ENCODE peak calls at places on chromosome 13, in ten cellular contexts. One of them, this sample, is unnamed.

GRCh38 chr13:99617474-99618255 is 116.4 kb downstream of the TM9SF2 start:
- DNase-seq in foreskin fibroblast: peak
- DNase-seq in lower leg skin: no peak
- DNase-seq in mammary epithelial cell: no peak
- DNase-seq in heart right ventricle: peak
- DNase-seq in body of pancreas: no peak
- DNase-seq in tibial nerve: peak
- DNase-seq in choroid plexus epithelial cell: peak
- DNase-seq in fibroblast of the aortic adventitia: peak
- DNase-seq in fibroblast of mammary gland: peak
- DNase-seq in this sample: peak

GRCh38 chr13:62125451-62125850 is 709.8 kb upstream of the PCDH20 start:
- DNase-seq in foreskin fibroblast: no peak
- DNase-seq in lower leg skin: no peak
- DNase-seq in mammary epithelial cell: no peak
- DNase-seq in heart right ventricle: no peak
- DNase-seq in body of pancreas: no peak
- DNase-seq in tibial nerve: no peak
- DNase-seq in choroid plexus epithelial cell: no peak
- DNase-seq in fibroblast of the aortic adventitia: no peak
- DNase-seq in fibroblast of mammary gland: no peak
- DNase-seq in this sample: no peak

GRCh38 chr13:53822136-53822535 is 793.5 kb downstream of the OLFM4 start:
- DNase-seq in foreskin fibroblast: no peak
- DNase-seq in lower leg skin: no peak
- DNase-seq in mammary epithelial cell: no peak
- DNase-seq in heart right ventricle: no peak
- DNase-seq in body of pancreas: no peak
- DNase-seq in tibial nerve: no peak
- DNase-seq in choroid plexus epithelial cell: no peak
- DNase-seq in fibroblast of the aortic adventitia: no peak
- DNase-seq in fibroblast of mammary gland: no peak
- DNase-seq in this sample: no peak

GRCh38 chr13:38888309-38888708 is 102.3 kb downstream of the STOML3 start:
- DNase-seq in foreskin fibroblast: peak
- DNase-seq in lower leg skin: no peak
- DNase-seq in mammary epithelial cell: peak
- DNase-seq in heart right ventricle: no peak
- DNase-seq in body of pancreas: no peak
- DNase-seq in tibial nerve: no peak
- DNase-seq in choroid plexus epithelial cell: peak
- DNase-seq in fibroblast of the aortic adventitia: no peak
- DNase-seq in fibroblast of mammary gland: peak
- DNase-seq in this sample: no peak

GRCh38 chr13:79692846-79693245 is 211.9 kb downstream of the NDFIP2 start:
- DNase-seq in foreskin fibroblast: peak
- DNase-seq in lower leg skin: no peak
- DNase-seq in mammary epithelial cell: no peak
- DNase-seq in heart right ventricle: no peak
- DNase-seq in body of pancreas: no peak
- DNase-seq in tibial nerve: no peak
- DNase-seq in choroid plexus epithelial cell: no peak
- DNase-seq in fibroblast of the aortic adventitia: peak
- DNase-seq in fibroblast of mammary gland: peak
- DNase-seq in this sample: no peak

GRCh38 chr13:21528616-21529015 is 69.5 kb upstream of the ZDHHC20 start:
- DNase-seq in foreskin fibroblast: peak
- DNase-seq in lower leg skin: no peak
- DNase-seq in mammary epithelial cell: no peak
- DNase-seq in heart right ventricle: no peak
- DNase-seq in body of pancreas: no peak
- DNase-seq in tibial nerve: no peak
- DNase-seq in choroid plexus epithelial cell: peak
- DNase-seq in fibroblast of the aortic adventitia: peak
- DNase-seq in fibroblast of mammary gland: peak
- DNase-seq in this sample: peak

GRCh38 chr13:114010401-114011101 is 36.7 kb upstream of the C13orf46 start:
- DNase-seq in foreskin fibroblast: no peak
- DNase-seq in lower leg skin: no peak
- DNase-seq in mammary epithelial cell: no peak
- DNase-seq in heart right ventricle: no peak
- DNase-seq in body of pancreas: no peak
- DNase-seq in tibial nerve: no peak
- DNase-seq in choroid plexus epithelial cell: no peak
- DNase-seq in fibroblast of the aortic adventitia: no peak
- DNase-seq in fibroblast of mammary gland: no peak
- DNase-seq in this sample: no peak

GRCh38 chr13:100526299-100527030 is 62.1 kb downstream of the GGACT start:
- DNase-seq in foreskin fibroblast: peak
- DNase-seq in lower leg skin: no peak
- DNase-seq in mammary epithelial cell: no peak
- DNase-seq in heart right ventricle: no peak
- DNase-seq in body of pancreas: no peak
- DNase-seq in tibial nerve: no peak
- DNase-seq in choroid plexus epithelial cell: no peak
- DNase-seq in fibroblast of the aortic adventitia: no peak
- DNase-seq in fibroblast of mammary gland: no peak
- DNase-seq in this sample: no peak

GRCh38 chr13:73521291-73521626 is 462.5 kb downstream of the KLF5 start:
- DNase-seq in foreskin fibroblast: no peak
- DNase-seq in lower leg skin: no peak
- DNase-seq in mammary epithelial cell: no peak
- DNase-seq in heart right ventricle: no peak
- DNase-seq in body of pancreas: no peak
- DNase-seq in tibial nerve: no peak
- DNase-seq in choroid plexus epithelial cell: no peak
- DNase-seq in fibroblast of the aortic adventitia: no peak
- DNase-seq in fibroblast of mammary gland: no peak
- DNase-seq in this sample: no peak

GRCh38 chr13:60227168-60227567 is 63.4 kb upstream of the DIAPH3 start:
- DNase-seq in foreskin fibroblast: no peak
- DNase-seq in lower leg skin: no peak
- DNase-seq in mammary epithelial cell: no peak
- DNase-seq in heart right ventricle: no peak
- DNase-seq in body of pancreas: no peak
- DNase-seq in tibial nerve: no peak
- DNase-seq in choroid plexus epithelial cell: no peak
- DNase-seq in fibroblast of the aortic adventitia: peak
- DNase-seq in fibroblast of mammary gland: peak
- DNase-seq in this sample: no peak

GRCh38 chr13:51618626-51619025 is 34.4 kb downstream of the WDFY2 start:
- DNase-seq in foreskin fibroblast: peak
- DNase-seq in lower leg skin: no peak
- DNase-seq in mammary epithelial cell: peak
- DNase-seq in heart right ventricle: no peak
- DNase-seq in body of pancreas: no peak
- DNase-seq in tibial nerve: no peak
- DNase-seq in choroid plexus epithelial cell: no peak
- DNase-seq in fibroblast of the aortic adventitia: peak
- DNase-seq in fibroblast of mammary gland: no peak
- DNase-seq in this sample: no peak

GRCh38 chr13:46143239-46143701 is 38.4 kb upstream of the CPB2 start:
- DNase-seq in foreskin fibroblast: no peak
- DNase-seq in lower leg skin: no peak
- DNase-seq in mammary epithelial cell: no peak
- DNase-seq in heart right ventricle: no peak
- DNase-seq in body of pancreas: no peak
- DNase-seq in tibial nerve: no peak
- DNase-seq in choroid plexus epithelial cell: no peak
- DNase-seq in fibroblast of the aortic adventitia: no peak
- DNase-seq in fibroblast of mammary gland: no peak
- DNase-seq in this sample: no peak

GRCh38 chr13:83350569-83350968 is 531.7 kb downstream of the SLITRK1 start:
- DNase-seq in foreskin fibroblast: peak
- DNase-seq in lower leg skin: no peak
- DNase-seq in mammary epithelial cell: peak
- DNase-seq in heart right ventricle: no peak
- DNase-seq in body of pancreas: no peak
- DNase-seq in tibial nerve: no peak
- DNase-seq in choroid plexus epithelial cell: peak
- DNase-seq in fibroblast of the aortic adventitia: peak
- DNase-seq in fibroblast of mammary gland: peak
- DNase-seq in this sample: peak

GRCh38 chr13:81148822-81149221 is 807.9 kb upstream of the SPRY2 start:
- DNase-seq in foreskin fibroblast: no peak
- DNase-seq in lower leg skin: no peak
- DNase-seq in mammary epithelial cell: no peak
- DNase-seq in heart right ventricle: no peak
- DNase-seq in body of pancreas: no peak
- DNase-seq in tibial nerve: no peak
- DNase-seq in choroid plexus epithelial cell: no peak
- DNase-seq in fibroblast of the aortic adventitia: no peak
- DNase-seq in fibroblast of mammary gland: no peak
- DNase-seq in this sample: no peak

DNA sequence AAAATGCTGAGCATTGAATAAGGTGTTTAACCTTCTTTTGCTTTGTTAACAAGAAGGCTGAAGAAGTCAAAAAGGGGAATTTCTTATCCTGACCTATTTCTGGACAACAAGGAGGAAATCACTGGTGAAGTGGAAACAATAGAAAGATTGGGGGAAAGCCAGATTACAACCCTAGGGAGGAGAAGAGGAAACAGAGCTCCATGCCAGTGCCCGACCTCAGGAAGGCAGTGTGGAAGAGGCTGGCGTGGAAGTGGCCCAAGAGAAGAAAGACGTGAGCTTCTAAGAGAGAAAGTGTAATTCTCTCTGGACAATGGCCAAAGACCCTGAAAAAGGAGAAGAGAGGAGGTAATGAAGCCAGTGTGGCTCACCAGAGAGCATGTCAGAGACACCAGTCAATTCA is 52.5 kb upstream of the URAD start:
- DNase-seq in foreskin fibroblast: no peak
- DNase-seq in lower leg skin: no peak
- DNase-seq in mammary epithelial cell: no peak
- DNase-seq in heart right ventricle: no peak
- DNase-seq in body of pancreas: peak
- DNase-seq in tibial nerve: no peak
- DNase-seq in choroid plexus epithelial cell: no peak
- DNase-seq in fibroblast of the aortic adventitia: peak
- DNase-seq in fibroblast of mammary gland: no peak
- DNase-seq in this sample: peak
- H3K4me3 ChIP-seq in foreskin fibroblast: no peak
- H3K4me3 ChIP-seq in lower leg skin: no peak
- H3K4me3 ChIP-seq in mammary epithelial cell: no peak
- H3K4me3 ChIP-seq in heart right ventricle: no peak
- H3K4me3 ChIP-seq in body of pancreas: no peak
- H3K4me3 ChIP-seq in tibial nerve: no peak
- H3K4me3 ChIP-seq in choroid plexus epithelial cell: no peak
- H3K4me3 ChIP-seq in fibroblast of the aortic adventitia: no peak
- H3K4me3 ChIP-seq in fibroblast of mammary gland: no peak
- H3K4me3 ChIP-seq in this sample: no peak

DNA sequence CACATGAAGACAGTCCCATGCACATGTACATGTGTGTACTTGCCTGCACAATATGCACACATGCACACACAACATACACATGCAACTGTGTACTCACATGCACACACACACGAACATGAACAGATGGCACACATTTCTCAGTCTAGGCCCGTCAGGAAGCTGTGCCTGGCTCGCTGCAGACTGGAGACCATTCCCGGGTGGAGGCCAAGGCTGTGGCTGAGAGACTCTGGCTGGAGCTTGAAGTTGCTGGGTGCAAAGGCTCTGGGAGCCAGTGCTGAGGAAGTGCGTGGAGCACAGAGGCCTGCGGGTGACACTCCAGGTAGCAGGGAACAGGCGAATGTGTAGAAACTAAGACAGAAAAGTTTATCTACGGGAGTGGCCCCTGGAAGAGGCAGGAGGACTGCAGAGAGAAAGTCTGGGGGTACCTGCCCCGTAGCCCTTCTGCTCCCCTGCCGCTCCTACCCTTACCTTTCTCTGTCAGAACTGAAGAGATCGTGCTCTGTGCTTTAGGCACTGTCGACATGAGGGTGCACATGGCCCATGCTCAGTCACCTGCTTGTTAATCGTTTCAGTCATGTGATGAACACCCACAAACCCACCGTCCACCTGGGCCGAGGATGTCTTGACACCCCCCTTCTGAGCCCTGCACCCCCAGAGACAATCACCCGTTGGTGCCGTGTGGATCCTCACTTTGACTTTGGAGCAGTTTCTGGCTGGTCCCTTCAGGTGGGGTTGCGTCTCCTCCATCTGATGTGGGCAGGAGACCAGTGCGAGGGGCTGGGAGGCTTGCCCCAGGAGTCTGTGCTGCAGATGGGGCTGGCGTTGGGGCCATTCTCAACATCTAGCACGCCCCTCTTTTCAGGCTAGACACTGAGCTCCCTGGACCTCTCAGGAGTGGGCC is 69.4 kb downstream of the TEX29 start:
- DNase-seq in foreskin fibroblast: no peak
- DNase-seq in lower leg skin: no peak
- DNase-seq in mammary epithelial cell: no peak
- DNase-seq in heart right ventricle: no peak
- DNase-seq in body of pancreas: no peak
- DNase-seq in tibial nerve: no peak
- DNase-seq in choroid plexus epithelial cell: no peak
- DNase-seq in fibroblast of the aortic adventitia: no peak
- DNase-seq in fibroblast of mammary gland: no peak
- DNase-seq in this sample: no peak
- H3K4me3 ChIP-seq in foreskin fibroblast: no peak
- H3K4me3 ChIP-seq in lower leg skin: no peak
- H3K4me3 ChIP-seq in mammary epithelial cell: no peak
- H3K4me3 ChIP-seq in heart right ventricle: no peak
- H3K4me3 ChIP-seq in body of pancreas: no peak
- H3K4me3 ChIP-seq in tibial nerve: no peak
- H3K4me3 ChIP-seq in choroid plexus epithelial cell: no peak
- H3K4me3 ChIP-seq in fibroblast of the aortic adventitia: no peak
- H3K4me3 ChIP-seq in fibroblast of mammary gland: no peak
- H3K4me3 ChIP-seq in this sample: no peak

DNA sequence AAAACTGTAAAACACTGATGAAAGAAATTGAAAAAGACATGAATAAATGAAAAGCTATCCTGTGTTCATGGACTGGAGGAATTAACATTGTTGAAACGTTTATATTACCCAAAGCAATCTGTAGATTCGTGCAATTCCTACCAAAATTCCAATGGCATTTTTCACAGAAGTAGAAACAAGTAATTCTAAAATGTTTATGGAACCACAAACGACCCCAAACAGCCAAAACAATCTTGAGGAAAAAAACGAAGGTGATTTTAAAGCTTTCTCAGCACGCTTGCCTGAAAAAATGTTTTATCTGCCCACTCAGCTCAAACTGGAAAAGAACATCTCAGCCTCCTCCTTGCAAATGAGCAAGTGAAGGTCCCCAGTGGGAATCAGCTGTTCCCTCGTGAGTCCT is 255.9 kb upstream of the IRS2 start:
- DNase-seq in foreskin fibroblast: no peak
- DNase-seq in lower leg skin: no peak
- DNase-seq in mammary epithelial cell: no peak
- DNase-seq in heart right ventricle: no peak
- DNase-seq in body of pancreas: no peak
- DNase-seq in tibial nerve: no peak
- DNase-seq in choroid plexus epithelial cell: no peak
- DNase-seq in fibroblast of the aortic adventitia: no peak
- DNase-seq in fibroblast of mammary gland: no peak
- DNase-seq in this sample: no peak
- H3K4me3 ChIP-seq in foreskin fibroblast: no peak
- H3K4me3 ChIP-seq in lower leg skin: no peak
- H3K4me3 ChIP-seq in mammary epithelial cell: no peak
- H3K4me3 ChIP-seq in heart right ventricle: no peak
- H3K4me3 ChIP-seq in body of pancreas: no peak
- H3K4me3 ChIP-seq in tibial nerve: no peak
- H3K4me3 ChIP-seq in choroid plexus epithelial cell: no peak
- H3K4me3 ChIP-seq in fibroblast of the aortic adventitia: no peak
- H3K4me3 ChIP-seq in fibroblast of mammary gland: no peak
- H3K4me3 ChIP-seq in this sample: no peak

GRCh38 chr13:31846984-31847752 is 107.8 kb downstream of the RXFP2 start:
- DNase-seq in foreskin fibroblast: peak
- DNase-seq in lower leg skin: no peak
- DNase-seq in mammary epithelial cell: no peak
- DNase-seq in heart right ventricle: peak
- DNase-seq in body of pancreas: no peak
- DNase-seq in tibial nerve: no peak
- DNase-seq in choroid plexus epithelial cell: no peak
- DNase-seq in fibroblast of the aortic adventitia: no peak
- DNase-seq in fibroblast of mammary gland: peak
- DNase-seq in this sample: no peak
- H3K4me3 ChIP-seq in foreskin fibroblast: peak
- H3K4me3 ChIP-seq in lower leg skin: peak
- H3K4me3 ChIP-seq in mammary epithelial cell: peak
- H3K4me3 ChIP-seq in heart right ventricle: peak
- H3K4me3 ChIP-seq in body of pancreas: peak
- H3K4me3 ChIP-seq in tibial nerve: peak
- H3K4me3 ChIP-seq in choroid plexus epithelial cell: peak
- H3K4me3 ChIP-seq in fibroblast of the aortic adventitia: peak
- H3K4me3 ChIP-seq in fibroblast of mammary gland: peak
- H3K4me3 ChIP-seq in this sample: peak

This sample was measured in cardiac fibroblast.